ENCODE peak calls at places on chromosomes 16 and 17, in nine cellular contexts. R is EL, T is Calu3, J is iPS DF 19.7, I is mesothelial cell of epicardium, N is GM20000, H is NCI-H2081 treated with DMSO at 0.1 percent for 48 hours, E is Right ventricle myocardium superior, A is fibroblast of pulmonary artery. M is an unnamed sample.

GRCh38 chr16:89923640-89924297 is 627 bp downstream of the TUBB3 start:
- DNase-seq in A (no peak), H (no peak), N (no peak), E (no peak), T (no peak), J (no peak), I (no peak), R (peak), M (no peak)

GRCh38 chr17:63190821-63191220 is 224.8 kb downstream of the TANC2 start:
- DNase-seq in N (no peak), R (no peak), I (no peak), A (no peak), T (no peak), J (no peak), H (no peak), E (no peak), M (no peak)

GRCh38 chr16:2027024-2028010 is 615 bp downstream of the NHERF2 start:
- DNase-seq in E (no peak), N (no peak), H (no peak), R (peak), I (no peak), A (peak), J (no peak), T (no peak), M (no peak)

GRCh38 chr17:7107012-7107754 is 7.4 kb downstream of the ASGR2 start:
- DNase-seq in N (no peak), T (no peak), I (no peak), J (no peak), E (no peak), A (no peak), H (no peak), R (no peak), M (no peak)

GRCh38 chr16:74769791-74770190 is 4.8 kb downstream of the FA2H start:
- DNase-seq in E (no peak), I (no peak), A (no peak), T (no peak), R (no peak), J (no peak), H (no peak), N (no peak), M (no peak)

GRCh38 chr16:65185379-65185778 is 63.5 kb upstream of the CDH11 start:
- DNase-seq in N (no peak), A (no peak), I (no peak), H (no peak), E (no peak), J (no peak), R (no peak), T (no peak), M (no peak)

GRCh38 chr17:64006361-64007088 is 8.4 kb downstream of the PRR29 start:
- DNase-seq in T (no peak), N (peak), I (no peak), J (no peak), A (no peak), R (no peak), E (peak), H (no peak), M (no peak)

GRCh38 chr17:57295526-57296023 is 39.3 kb downstream of the MSI2 start:
- DNase-seq in E (no peak), T (no peak), H (peak), N (no peak), R (peak), J (no peak), I (no peak), A (peak), M (peak)

GRCh38 chr17:41061969-41062368 is 2.1 kb upstream of the KRTAP2-3 start:
- DNase-seq in I (no peak), J (no peak), A (peak), E (no peak), H (no peak), N (no peak), T (no peak), R (peak), M (no peak)

GRCh38 chr17:51672058-51672457 is 411.7 kb downstream of the UTP18 start:
- DNase-seq in I (no peak), T (no peak), A (no peak), R (no peak), H (peak), J (no peak), N (no peak), E (no peak), M (no peak)

M was measured in HCT116.